ENCODE peak calls at places on chromosome 20, in six cellular contexts. V, D, N, L, K and H are unnamed samples.

GRCh38 chr20:1277529-1278322 is 11.6 kb downstream of the SNPH start:
- DNase-seq in L (no peak), N (no peak), V (no peak), D (no peak), K (no peak), H (no peak)

GRCh38 chr20:31698803-31699718 is 23.6 kb downstream of the BCL2L1 start:
- DNase-seq in V (peak; percentile 58), N (peak; percentile 76), L (no peak), D (peak; percentile 93), K (peak; percentile 98), H (no peak)

GRCh38 chr20:39939241-39939865 is 749.7 kb downstream of the MAFB start:
- DNase-seq in V (no peak), D (no peak), K (no peak), N (no peak), L (no peak), H (no peak)

GRCh38 chr20:51608060-51608459 is 65.5 kb upstream of the NFATC2 start:
- DNase-seq in V (no peak), D (no peak), K (no peak), N (no peak), L (no peak), H (no peak)

GRCh38 chr20:12617076-12617475 is 391.7 kb upstream of the SPTLC3 start:
- DNase-seq in V (no peak), N (no peak), D (peak; percentile 15), L (no peak), K (no peak), H (no peak)

GRCh38 chr20:64244870-64245603 is 10.5 kb upstream of the PCMTD2 start:
- DNase-seq in K (no peak), D (no peak), N (no peak), L (no peak), V (no peak), H (no peak)

GRCh38 chr20:23367770-23368169 is 5.8 kb downstream of the GZF1 start:
- DNase-seq in V (no peak), D (no peak), N (no peak), L (no peak), K (peak; percentile 67), H (no peak)

GRCh38 chr20:25325997-25326396 is 64.6 kb downstream of the ABHD12 start:
- DNase-seq in V (no peak), L (no peak), D (no peak), K (no peak), N (no peak), H (no peak)

GRCh38 chr20:40286991-40287531 is 402.0 kb downstream of the MAFB start:
- DNase-seq in N (no peak), K (peak; percentile 91), V (peak; percentile 10), D (no peak), L (no peak), H (no peak)

GRCh38 chr20:57275813-57276212 is 9.4 kb upstream of the BMP7 start:
- DNase-seq in V (no peak), K (peak; percentile 63), N (no peak), L (no peak), D (no peak), H (no peak)

GRCh38 chr20:57277398-57278105 is 11.1 kb upstream of the BMP7 start:
- DNase-seq in D (no peak), V (no peak), K (no peak), N (no peak), L (no peak), H (no peak)

GRCh38 chr20:57280221-57280620 is 13.8 kb upstream of the BMP7 start:
- DNase-seq in K (no peak), D (no peak), V (no peak), N (no peak), L (peak; percentile 50), H (no peak)

GRCh38 chr20:57276221-57276620 is 9.8 kb upstream of the BMP7 start:
- DNase-seq in V (no peak), D (no peak), L (no peak), K (no peak), N (no peak), H (no peak)

DNA sequence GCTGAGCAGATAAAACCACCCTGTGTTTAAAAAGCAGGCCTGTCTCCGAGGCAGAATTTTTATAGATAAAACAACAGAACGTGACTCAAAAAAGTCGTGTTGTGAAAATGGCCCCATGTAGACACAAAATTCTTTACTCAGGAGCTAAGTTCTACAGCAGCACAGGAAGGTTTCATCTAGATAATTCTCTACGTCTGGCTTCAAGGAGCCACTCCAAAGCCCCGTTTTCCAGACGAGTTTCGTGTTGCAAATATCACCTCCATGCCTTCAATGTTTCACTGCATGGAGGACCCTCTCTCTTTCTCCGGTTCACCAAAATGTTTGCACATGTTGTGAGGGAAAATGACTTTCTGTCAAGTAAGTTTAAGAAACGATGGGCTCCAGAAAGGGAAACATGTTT is 12.0 kb upstream of the BMP7 start:
- DNase-seq in D (no peak), L (no peak), V (no peak), K (no peak), N (no peak), H (no peak)
- H3K27ac ChIP-seq in D (no peak overlapping the region), L (no peak overlapping the region), V (no peak overlapping the region), K (no peak overlapping the region), N (no peak overlapping the region), H (no peak overlapping the region)

GRCh38 chr20:2691663-2692035 is 931 bp upstream of the EBF4 start:
- DNase-seq in L (no peak), D (no peak), V (no peak), K (no peak), N (no peak), H (no peak)
- H3K4me3 ChIP-seq in L (peak overlapping the region; percentile 48), D (no peak overlapping the region), V (no peak overlapping the region), K (no peak overlapping the region), N (no peak overlapping the region), H (no peak overlapping the region)

GRCh38 chr20:63130654-63131577 is 85.0 kb downstream of the YTHDF1 start:
- DNase-seq in N (no peak), L (no peak), D (no peak), V (no peak), K (no peak), H (no peak)
- TF ChIP-seq EZH2 in N (peak; percentile 15), L (no peak), D (peak; percentile 34), V (no peak), K (no peak), H (no peak)

GRCh38 chr20:10762216-10762615 is 88.4 kb upstream of the JAG1 start:
- DNase-seq in D (no peak), K (no peak), V (no peak), L (no peak), N (no peak), H (no peak)
- H3K27ac ChIP-seq in D (no peak overlapping the region), K (no peak overlapping the region), V (no peak overlapping the region), L (no peak overlapping the region), N (no peak overlapping the region), H (no peak overlapping the region)

DNA sequence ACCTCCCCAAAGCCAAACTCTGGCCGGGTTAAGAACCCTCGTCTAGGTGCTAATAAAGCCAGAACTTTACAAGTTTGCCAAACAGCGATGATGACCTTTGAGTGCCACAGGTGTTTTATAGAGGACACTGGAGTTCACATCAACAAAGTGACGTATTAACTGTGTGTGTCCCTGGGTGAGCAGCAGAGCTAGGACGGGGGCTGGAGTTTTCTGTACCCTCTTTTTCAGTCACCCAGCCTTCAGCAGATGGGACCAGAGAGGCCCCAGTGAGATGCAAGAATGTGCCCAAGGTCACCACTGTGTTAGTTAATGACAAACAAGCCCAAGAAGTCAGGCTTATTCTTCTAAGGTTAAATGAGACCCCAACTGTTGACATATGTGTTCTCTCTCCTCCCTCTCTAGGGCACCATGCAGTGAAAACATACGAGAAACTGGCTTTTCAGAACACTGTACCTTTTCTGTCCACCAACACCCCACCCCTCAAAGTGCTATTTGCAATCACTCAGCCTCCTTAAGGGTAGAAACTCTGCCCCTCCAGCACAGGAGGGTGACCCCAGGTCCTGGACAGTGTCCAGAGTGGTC is 5.3 kb downstream of the SDC4 start:
- DNase-seq in V (no peak), D (no peak), L (no peak), K (no peak), N (no peak), H (no peak)
- H3K4me3 ChIP-seq in V (peak overlapping the region; percentile 76), D (no peak overlapping the region), L (no peak overlapping the region), K (peak overlapping the region; percentile 12), N (peak overlapping the region; percentile 54), H (no peak overlapping the region)

GRCh38 chr20:33442136-33443005 is 1.2 kb downstream of the SNTA1 start:
- DNase-seq in L (no peak), V (no peak), D (no peak), N (no peak), K (no peak), H (no peak)
- TF ChIP-seq EZH2 in L (no peak), V (no peak), D (no peak), N (no peak), K (no peak), H (no peak)

GRCh38 chr20:50518270-50518721 is 8.1 kb downstream of the PTPN1 start:
- DNase-seq in D (no peak), K (peak; percentile 28), N (no peak), V (no peak), L (no peak), H (no peak)

GRCh38 chr20:50519036-50519780 is 9.0 kb downstream of the PTPN1 start:
- DNase-seq in N (no peak), V (no peak), L (no peak), D (no peak), K (no peak), H (no peak)

GRCh38 chr20:50516180-50516934 is 6.2 kb downstream of the PTPN1 start:
- DNase-seq in V (no peak), K (no peak), D (no peak), L (no peak), N (no peak), H (no peak)

GRCh38 chr20:50516935-50517816 is 7.0 kb downstream of the PTPN1 start:
- DNase-seq in V (no peak), N (no peak), L (no peak), K (no peak), D (no peak), H (no peak)

DNA sequence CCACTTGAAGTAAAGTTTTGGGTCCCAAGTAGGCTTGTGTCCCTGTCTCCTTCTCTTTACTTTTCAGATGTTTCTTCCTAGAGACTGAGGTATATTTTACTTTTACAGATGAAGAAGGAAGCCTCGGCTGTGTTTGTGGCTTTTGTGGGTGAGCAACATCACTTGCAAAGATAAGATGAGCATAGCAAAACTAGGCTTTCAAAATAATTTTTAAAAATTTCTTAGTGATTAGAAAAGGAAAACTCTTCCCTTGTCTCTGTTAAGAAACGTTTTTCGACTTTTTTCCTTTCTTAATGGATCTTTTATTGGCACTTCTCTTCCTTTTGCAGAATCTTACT is 7.6 kb downstream of the PTPN1 start:
- DNase-seq in K (no peak), L (no peak), N (no peak), D (no peak), V (no peak), H (no peak)
- H3K27ac ChIP-seq in K (peak overlapping the region; percentile 21), L (no peak overlapping the region), N (no peak overlapping the region), D (peak overlapping the region; percentile 25), V (no peak overlapping the region), H (peak overlapping the region; percentile 84)

DNA sequence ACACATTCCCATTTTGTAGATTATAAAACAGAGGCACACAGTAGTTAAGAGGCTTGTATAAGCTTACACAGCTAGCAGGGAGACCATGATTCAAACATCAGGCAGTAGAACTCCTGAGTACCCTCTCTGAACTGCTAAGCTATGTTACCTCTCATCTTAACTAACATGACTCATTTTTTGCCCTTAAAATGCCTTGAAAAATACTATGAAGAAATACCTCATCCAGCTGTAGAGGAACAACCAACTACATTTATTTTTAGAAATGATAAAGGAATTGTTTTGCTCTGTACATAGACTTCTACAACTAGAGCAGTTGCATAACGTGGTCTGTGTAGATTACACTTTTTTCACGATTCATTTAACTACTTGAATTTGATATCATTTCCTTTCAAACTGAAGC is 102.1 kb downstream of the FLRT3 start:
- DNase-seq in L (no peak), N (no peak), D (no peak), V (no peak), K (peak; percentile 71), H (no peak)
- H3K4me3 ChIP-seq in L (no peak overlapping the region), N (no peak overlapping the region), D (no peak overlapping the region), V (no peak overlapping the region), K (no peak overlapping the region), H (no peak overlapping the region)